ENCODE peak calls at places on chromosomes 3 and 15, in eight cellular contexts. One of them, this sample, is unnamed.

GRCh38 chr3:159378391-159378790 is 576.5 kb downstream of the MFSD1 start:
- DNase-seq in HS-5: no peak
- DNase-seq in progenitor cell of endocrine pancreas: no peak
- DNase-seq in sciatic nerve: no peak
- DNase-seq in thoracic aorta: no peak
- DNase-seq in SIG-M5: no peak
- DNase-seq in SW480: no peak
- DNase-seq in testis: no peak
- DNase-seq in this sample: no peak

GRCh38 chr15:100731259-100732156 is 129.1 kb downstream of the ASB7 start:
- DNase-seq in SIG-M5: no peak
- DNase-seq in progenitor cell of endocrine pancreas: no peak
- DNase-seq in HS-5: no peak
- DNase-seq in testis: no peak
- DNase-seq in thoracic aorta: no peak
- DNase-seq in SW480: no peak
- DNase-seq in sciatic nerve: no peak
- DNase-seq in this sample: no peak

GRCh38 chr3:34377961-34378360 is 579.5 kb downstream of the PDCD6IP start:
- DNase-seq in SIG-M5: no peak
- DNase-seq in progenitor cell of endocrine pancreas: no peak
- DNase-seq in testis: no peak
- DNase-seq in HS-5: no peak
- DNase-seq in thoracic aorta: no peak
- DNase-seq in sciatic nerve: no peak
- DNase-seq in SW480: no peak
- DNase-seq in this sample: no peak

GRCh38 chr3:197749315-197749600 is 425 bp upstream of the FYTTD1 start:
- DNase-seq in sciatic nerve: no peak
- DNase-seq in SW480: peak
- DNase-seq in thoracic aorta: peak
- DNase-seq in testis: peak
- DNase-seq in progenitor cell of endocrine pancreas: no peak
- DNase-seq in HS-5: no peak
- DNase-seq in SIG-M5: no peak
- DNase-seq in this sample: no peak

GRCh38 chr3:102671005-102671404 is 236.2 kb downstream of the ZPLD1 start:
- DNase-seq in SIG-M5: no peak
- DNase-seq in thoracic aorta: no peak
- DNase-seq in progenitor cell of endocrine pancreas: no peak
- DNase-seq in SW480: no peak
- DNase-seq in testis: no peak
- DNase-seq in sciatic nerve: no peak
- DNase-seq in HS-5: no peak
- DNase-seq in this sample: no peak

GRCh38 chr3:179398574-179399249 is 51.2 kb downstream of the MFN1 start:
- DNase-seq in SW480: no peak
- DNase-seq in HS-5: no peak
- DNase-seq in thoracic aorta: no peak
- DNase-seq in SIG-M5: no peak
- DNase-seq in progenitor cell of endocrine pancreas: no peak
- DNase-seq in testis: no peak
- DNase-seq in sciatic nerve: no peak
- DNase-seq in this sample: no peak

GRCh38 chr3:160754371-160754854 is 1.6 kb upstream of the PPM1L start:
- DNase-seq in sciatic nerve: peak
- DNase-seq in progenitor cell of endocrine pancreas: no peak
- DNase-seq in SW480: peak
- DNase-seq in HS-5: peak
- DNase-seq in SIG-M5: no peak
- DNase-seq in testis: peak
- DNase-seq in thoracic aorta: no peak
- DNase-seq in this sample: peak

GRCh38 chr3:136334209-136334608 is 84.1 kb downstream of the PCCB start:
- DNase-seq in SW480: no peak
- DNase-seq in SIG-M5: no peak
- DNase-seq in sciatic nerve: no peak
- DNase-seq in testis: no peak
- DNase-seq in progenitor cell of endocrine pancreas: no peak
- DNase-seq in thoracic aorta: no peak
- DNase-seq in HS-5: no peak
- DNase-seq in this sample: no peak

GRCh38 chr15:100711479-100712130 is 109.2 kb downstream of the ASB7 start:
- DNase-seq in SIG-M5: no peak
- DNase-seq in SW480: no peak
- DNase-seq in testis: peak
- DNase-seq in progenitor cell of endocrine pancreas: no peak
- DNase-seq in HS-5: no peak
- DNase-seq in thoracic aorta: no peak
- DNase-seq in sciatic nerve: no peak
- DNase-seq in this sample: no peak

GRCh38 chr3:16520636-16521579 is 7.4 kb upstream of the RFTN1 start:
- DNase-seq in SIG-M5: no peak
- DNase-seq in sciatic nerve: no peak
- DNase-seq in SW480: no peak
- DNase-seq in HS-5: no peak
- DNase-seq in testis: no peak
- DNase-seq in thoracic aorta: no peak
- DNase-seq in progenitor cell of endocrine pancreas: no peak
- DNase-seq in this sample: no peak

GRCh38 chr3:115913069-115913686 is 289.9 kb downstream of the GAP43 start:
- DNase-seq in testis: no peak
- DNase-seq in sciatic nerve: no peak
- DNase-seq in SIG-M5: no peak
- DNase-seq in SW480: peak
- DNase-seq in thoracic aorta: no peak
- DNase-seq in HS-5: no peak
- DNase-seq in progenitor cell of endocrine pancreas: no peak
- DNase-seq in this sample: no peak

GRCh38 chr3:193788189-193788946 is 195.4 kb downstream of the OPA1 start:
- DNase-seq in SIG-M5: no peak
- DNase-seq in SW480: peak
- DNase-seq in HS-5: no peak
- DNase-seq in progenitor cell of endocrine pancreas: peak
- DNase-seq in thoracic aorta: no peak
- DNase-seq in testis: peak
- DNase-seq in sciatic nerve: peak
- DNase-seq in this sample: peak

GRCh38 chr15:98896802-98897732 is 110.5 kb downstream of the PGPEP1L start:
- DNase-seq in thoracic aorta: no peak
- DNase-seq in progenitor cell of endocrine pancreas: no peak
- DNase-seq in testis: no peak
- DNase-seq in HS-5: peak
- DNase-seq in sciatic nerve: no peak
- DNase-seq in SW480: peak
- DNase-seq in SIG-M5: no peak
- DNase-seq in this sample: no peak

GRCh38 chr3:193552911-193553310 is 1.8 kb downstream of the ATP13A4 start:
- DNase-seq in thoracic aorta: no peak
- DNase-seq in HS-5: no peak
- DNase-seq in progenitor cell of endocrine pancreas: no peak
- DNase-seq in SIG-M5: no peak
- DNase-seq in sciatic nerve: no peak
- DNase-seq in testis: no peak
- DNase-seq in SW480: no peak
- DNase-seq in this sample: no peak

GRCh38 chr3:107430214-107431047 is 53.2 kb downstream of the CCDC54 start:
- DNase-seq in HS-5: peak
- DNase-seq in SIG-M5: no peak
- DNase-seq in progenitor cell of endocrine pancreas: no peak
- DNase-seq in thoracic aorta: no peak
- DNase-seq in testis: peak
- DNase-seq in sciatic nerve: peak
- DNase-seq in SW480: no peak
- DNase-seq in this sample: no peak

GRCh38 chr3:45153658-45154437 is 7.7 kb upstream of the CDCP1 start:
- DNase-seq in thoracic aorta: no peak
- DNase-seq in SW480: no peak
- DNase-seq in sciatic nerve: no peak
- DNase-seq in HS-5: no peak
- DNase-seq in progenitor cell of endocrine pancreas: no peak
- DNase-seq in testis: no peak
- DNase-seq in SIG-M5: no peak
- DNase-seq in this sample: no peak

GRCh38 chr15:63380828-63381282 is 791 bp downstream of the CA12 start:
- DNase-seq in testis: no peak
- DNase-seq in SIG-M5: no peak
- DNase-seq in progenitor cell of endocrine pancreas: no peak
- DNase-seq in HS-5: no peak
- DNase-seq in SW480: no peak
- DNase-seq in thoracic aorta: no peak
- DNase-seq in sciatic nerve: no peak
- DNase-seq in this sample: no peak

GRCh38 chr15:100919481-100920405 is 586 bp downstream of the LRRK1 start:
- DNase-seq in sciatic nerve: peak
- DNase-seq in thoracic aorta: no peak
- DNase-seq in SIG-M5: no peak
- DNase-seq in progenitor cell of endocrine pancreas: no peak
- DNase-seq in testis: no peak
- DNase-seq in HS-5: peak
- DNase-seq in SW480: peak
- DNase-seq in this sample: peak

GRCh38 chr3:143812411-143812968 is 35.8 kb downstream of the SLC9A9 start:
- DNase-seq in SW480: no peak
- DNase-seq in SIG-M5: no peak
- DNase-seq in HS-5: no peak
- DNase-seq in thoracic aorta: no peak
- DNase-seq in sciatic nerve: no peak
- DNase-seq in progenitor cell of endocrine pancreas: no peak
- DNase-seq in testis: no peak
- DNase-seq in this sample: no peak

GRCh38 chr15:92425578-92426225 is 32.0 kb downstream of the ST8SIA2 start:
- DNase-seq in SIG-M5: no peak
- DNase-seq in sciatic nerve: no peak
- DNase-seq in thoracic aorta: no peak
- DNase-seq in testis: no peak
- DNase-seq in HS-5: no peak
- DNase-seq in progenitor cell of endocrine pancreas: no peak
- DNase-seq in SW480: no peak
- DNase-seq in this sample: no peak

GRCh38 chr3:143644370-143645089 is 203.7 kb downstream of the SLC9A9 start:
- DNase-seq in HS-5: peak
- DNase-seq in thoracic aorta: no peak
- DNase-seq in SW480: peak
- DNase-seq in testis: peak
- DNase-seq in SIG-M5: no peak
- DNase-seq in progenitor cell of endocrine pancreas: peak
- DNase-seq in sciatic nerve: no peak
- DNase-seq in this sample: peak

GRCh38 chr15:40108061-40108854 is 421 bp downstream of the BMF start:
- DNase-seq in progenitor cell of endocrine pancreas: no peak
- DNase-seq in thoracic aorta: peak
- DNase-seq in SIG-M5: no peak
- DNase-seq in SW480: no peak
- DNase-seq in sciatic nerve: peak
- DNase-seq in HS-5: no peak
- DNase-seq in testis: peak
- DNase-seq in this sample: no peak